ENCODE peak calls at places on chromosomes 2 and 18, in five cellular contexts. F is GM12878, Q is dorsolateral prefrontal cortex, X is tibial artery, A is testis. N is an unnamed sample.

GRCh38 chr18:73848656-73849055 is 299.0 kb downstream of the FBXO15 start:
- DNase-seq in F (no peak), Q (no peak), X (peak), A (no peak), N (peak)

GRCh38 chr2:178403671-178404379 is 47.1 kb downstream of the PRKRA start:
- DNase-seq in F (peak), Q (no peak), X (no peak), A (no peak), N (no peak)

GRCh38 chr2:201320257-201320656 is 36.9 kb downstream of the FLACC1 start:
- DNase-seq in F (no peak), Q (no peak), X (no peak), A (no peak), N (no peak)

GRCh38 chr2:129877289-129877741 is 102.2 kb upstream of the RAB6C start:
- DNase-seq in F (peak), Q (peak), X (peak), A (peak), N (peak)

GRCh38 chr2:234488913-234489451 is 7.9 kb downstream of the ARL4C start:
- DNase-seq in F (peak), Q (no peak), X (no peak), A (no peak), N (no peak)

GRCh38 chr2:45047301-45047700 is 38.0 kb upstream of the SIX2 start:
- DNase-seq in F (no peak), Q (no peak), X (no peak), A (no peak), N (no peak)

GRCh38 chr18:741931-742512 is 29.6 kb upstream of the ENOSF1 start:
- DNase-seq in F (peak), Q (no peak), X (no peak), A (no peak), N (peak)

GRCh38 chr2:186229265-186229664 is 256.8 kb upstream of the ZC3H15 start:
- DNase-seq in F (no peak), Q (no peak), X (no peak), A (no peak), N (no peak)

GRCh38 chr2:65018141-65018582 is 29.0 kb downstream of the SLC1A4 start:
- DNase-seq in F (no peak), Q (no peak), X (peak), A (peak), N (no peak)

GRCh38 chr2:190382851-190383250 is 25.3 kb upstream of the MFSD6 start:
- DNase-seq in F (peak), Q (no peak), X (no peak), A (peak), N (peak)

GRCh38 chr18:33184918-33185317 is 255.6 kb downstream of the CCDC178 start:
- DNase-seq in F (no peak), Q (no peak), X (no peak), A (no peak), N (no peak)

GRCh38 chr18:33184178-33184577 is 256.3 kb downstream of the CCDC178 start:
- DNase-seq in F (no peak), Q (no peak), X (no peak), A (no peak), N (peak)

GRCh38 chr18:33181016-33181415 is 259.5 kb downstream of the CCDC178 start:
- DNase-seq in F (no peak), Q (no peak), X (no peak), A (no peak), N (no peak)

GRCh38 chr18:33183136-33183535 is 257.4 kb downstream of the CCDC178 start:
- DNase-seq in F (no peak), Q (no peak), X (no peak), A (no peak), N (no peak)
- H3K4me3 ChIP-seq in F (no peak), Q (no peak), X (no peak), A (no peak), N (no peak)

DNA sequence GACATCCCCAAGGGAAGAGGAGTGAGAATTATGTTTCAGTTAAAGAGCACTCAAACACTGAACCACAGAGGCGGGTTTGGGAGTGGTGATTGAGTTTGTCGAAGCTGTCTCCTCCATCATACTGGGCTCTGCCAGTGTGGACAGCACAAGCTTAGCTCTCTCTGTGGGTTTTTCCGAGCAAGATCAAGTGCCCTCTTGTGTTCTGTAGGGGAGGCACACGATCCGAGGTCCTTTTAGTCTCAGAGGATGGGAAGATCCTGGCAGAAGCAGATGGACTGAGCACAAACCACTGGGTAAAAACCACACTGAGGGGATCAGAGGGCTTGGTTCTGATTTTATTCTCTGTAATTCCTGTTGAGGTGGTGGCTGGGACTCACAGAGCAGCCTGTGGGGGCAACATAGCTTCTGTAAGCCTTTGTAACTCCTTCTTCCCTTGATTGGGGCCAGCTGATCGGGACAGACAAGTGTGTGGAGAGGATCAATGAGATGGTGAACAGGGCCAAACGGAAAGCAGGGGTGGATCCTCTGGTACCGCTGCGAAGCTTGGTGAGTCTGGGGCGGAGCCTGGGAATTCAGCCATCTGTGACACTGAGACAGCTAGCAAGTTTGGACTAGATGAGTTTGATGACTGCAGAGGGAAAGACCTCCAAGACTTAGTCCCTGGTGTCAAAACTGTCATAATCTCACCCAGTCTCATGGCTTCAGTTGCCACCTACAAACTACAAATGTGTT is 2.0 kb downstream of the NAGK start:
- DNase-seq in F (no peak), Q (no peak), X (no peak), A (no peak), N (no peak)
- TF ChIP-seq CTCF in F (peak), Q (peak), X (no peak), A (no peak), N (peak)

DNA sequence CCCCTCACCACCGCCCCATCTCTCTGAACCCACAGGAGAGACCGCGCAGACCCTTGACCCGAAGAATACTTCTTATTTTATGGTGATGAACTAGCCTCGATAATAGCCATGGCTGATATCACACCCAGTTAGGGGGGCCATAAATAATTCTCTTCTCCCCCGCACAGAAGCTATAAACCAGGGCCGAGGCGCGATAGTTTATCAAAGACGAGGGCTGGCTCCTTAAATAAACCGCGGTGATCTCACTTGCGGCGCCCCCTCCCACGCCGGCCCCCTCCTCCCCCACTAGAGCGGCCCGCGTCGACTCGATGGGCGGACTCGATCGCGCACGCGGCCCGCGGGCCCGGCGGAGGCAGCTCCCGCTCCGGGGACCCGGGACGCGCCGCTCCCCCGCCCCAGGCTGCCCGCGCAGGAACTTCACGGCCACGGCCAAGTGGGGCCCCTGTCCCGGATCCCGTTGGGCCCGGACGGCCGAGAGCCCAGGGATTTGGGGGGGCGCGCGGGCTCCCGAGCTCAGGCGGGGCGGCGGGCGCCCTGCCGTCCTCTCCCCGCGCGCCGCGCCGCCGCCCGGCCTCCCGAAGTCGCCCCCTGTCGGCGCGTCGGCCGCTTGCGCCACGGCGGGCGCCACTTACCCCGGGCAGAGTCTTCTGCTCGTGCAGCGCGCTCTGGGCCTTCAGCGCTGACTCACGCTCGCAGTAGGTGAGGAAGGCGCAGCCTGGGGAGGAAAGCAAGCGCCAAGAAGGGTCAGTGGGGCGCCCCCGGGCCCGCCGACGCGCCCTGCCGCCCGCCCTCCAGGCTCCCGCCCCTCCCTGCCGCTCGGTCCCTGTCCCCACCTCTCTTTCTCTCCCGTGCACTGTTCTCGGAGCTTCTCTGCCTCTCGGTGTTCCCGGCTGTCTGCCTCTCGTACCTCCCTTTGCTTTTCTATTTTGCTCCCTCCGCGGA is 80.4 kb downstream of the CELF4 start:
- DNase-seq in F (no peak), Q (no peak), X (no peak), A (peak), N (no peak)
- H3K4me3 ChIP-seq in F (no peak), Q (peak), X (no peak), A (peak), N (no peak)

DNA sequence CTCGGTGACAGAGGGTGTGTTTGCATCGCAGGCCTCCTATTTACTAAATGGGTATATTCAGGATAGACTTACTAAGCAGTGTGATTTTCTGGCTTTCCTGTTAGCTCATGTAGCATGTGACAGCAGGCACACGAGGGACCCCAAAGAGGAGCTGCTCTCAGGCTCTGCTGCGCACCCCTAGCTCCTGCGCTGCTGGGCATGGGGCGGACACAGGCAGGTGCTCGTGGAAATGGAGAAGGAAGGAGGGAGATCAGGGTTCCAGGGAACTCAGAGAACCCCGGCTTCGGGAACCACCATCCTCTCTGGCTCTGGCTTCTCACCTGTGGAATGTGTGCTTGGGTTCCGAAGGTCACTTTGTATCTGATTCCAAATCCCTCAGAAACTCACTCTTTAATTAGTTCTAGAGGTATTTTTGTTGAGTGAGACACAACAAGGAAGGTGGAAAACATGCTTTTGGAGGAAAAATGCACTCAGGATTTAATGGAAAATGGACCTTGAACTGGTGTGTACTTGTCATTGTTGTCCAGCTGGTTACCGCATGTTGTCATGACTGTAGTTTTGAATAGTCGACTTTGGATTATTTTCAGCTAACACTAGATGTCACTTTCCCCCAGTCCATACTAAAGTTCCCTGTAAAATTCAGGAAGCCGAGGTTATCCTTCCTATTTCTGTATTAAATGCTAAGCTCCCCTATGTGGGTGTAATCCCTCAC is 3.5 kb downstream of the SNTG2 start:
- DNase-seq in F (no peak), Q (no peak), X (no peak), A (no peak), N (no peak)
- TF ChIP-seq CTCF in F (no peak), Q (peak), X (no peak), A (no peak), N (peak)

GRCh38 chr2:32882911-32883810 is 63.6 kb upstream of the LTBP1 start:
- DNase-seq in F (no peak), Q (no peak), X (no peak), A (no peak), N (peak)
- H3K4me3 ChIP-seq in F (no peak), Q (no peak), X (no peak), A (no peak), N (no peak)

GRCh38 chr2:3198119-3198518 is 179.5 kb downstream of the EIPR1 start:
- DNase-seq in F (no peak), Q (no peak), X (no peak), A (no peak), N (no peak)
- TF ChIP-seq CTCF in F (peak), Q (peak), X (no peak), A (no peak), N (peak)

GRCh38 chr2:223957092-223957851 is at the start of gene MRPL44:
- DNase-seq in F (peak), Q (peak), X (peak), A (peak), N (peak)

GRCh38 chr2:223954401-223954800 is 2.9 kb upstream of the MRPL44 start:
- DNase-seq in F (no peak), Q (no peak), X (no peak), A (no peak), N (peak)

GRCh38 chr2:223956267-223956666 is 996 bp upstream of the MRPL44 start:
- DNase-seq in F (no peak), Q (no peak), X (no peak), A (no peak), N (no peak)

DNA sequence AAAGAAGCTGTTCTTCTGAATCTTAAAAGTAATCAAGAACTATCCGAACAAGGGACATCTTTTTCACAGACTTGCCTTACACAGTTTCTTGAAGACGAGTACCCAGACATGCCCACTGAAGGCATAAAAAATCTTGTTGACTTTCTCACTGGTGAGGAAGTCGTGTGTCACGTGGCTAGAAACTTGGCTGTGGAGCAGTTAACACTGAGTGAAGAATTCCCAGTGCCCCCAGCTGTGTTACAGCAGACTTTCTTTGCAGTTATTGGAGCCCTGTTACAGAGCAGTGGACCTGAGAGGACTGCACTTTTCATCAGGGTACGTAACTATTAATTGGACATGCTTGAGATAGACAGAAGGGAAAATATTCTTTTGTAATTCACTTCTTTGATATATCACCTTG is 2.4 kb downstream of the MRPL44 start:
- DNase-seq in F (no peak), Q (no peak), X (peak), A (peak), N (no peak)
- H3K4me3 ChIP-seq in F (peak), Q (peak), X (no peak), A (no peak), N (no peak)

GRCh38 chr2:134564549-134564948 is 154.3 kb downstream of the TMEM163 start:
- DNase-seq in F (no peak), Q (no peak), X (no peak), A (no peak), N (no peak)

GRCh38 chr2:134572996-134573395 is 145.8 kb downstream of the TMEM163 start:
- DNase-seq in F (no peak), Q (no peak), X (no peak), A (no peak), N (no peak)

GRCh38 chr2:134567666-134568065 is 151.1 kb downstream of the TMEM163 start:
- DNase-seq in F (no peak), Q (no peak), X (no peak), A (no peak), N (no peak)

GRCh38 chr2:134570676-134571075 is 148.1 kb downstream of the TMEM163 start:
- DNase-seq in F (no peak), Q (no peak), X (no peak), A (no peak), N (no peak)

DNA sequence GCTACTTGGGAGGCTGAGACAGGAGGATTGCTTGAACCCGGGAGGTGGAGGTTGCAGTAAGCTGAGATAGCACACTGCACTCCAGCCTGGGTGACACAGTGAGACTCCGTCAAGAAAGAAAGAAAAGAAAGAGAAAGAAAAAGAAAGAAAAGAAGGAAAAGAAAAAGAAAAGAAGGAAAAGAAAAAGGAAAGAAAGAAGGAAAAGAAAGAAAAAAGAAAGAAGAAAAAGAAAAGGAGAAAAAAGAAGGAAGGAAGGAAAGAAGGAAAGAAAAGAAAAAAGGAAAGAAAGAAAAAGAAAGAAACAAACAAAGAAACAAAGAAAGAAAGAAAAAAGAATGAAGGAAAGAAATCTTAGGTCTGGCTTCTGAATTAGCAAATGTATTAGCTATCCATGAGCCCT is 150.4 kb downstream of the TMEM163 start:
- DNase-seq in F (no peak), Q (no peak), X (no peak), A (no peak), N (no peak)
- TF ChIP-seq CTCF in F (no peak), Q (no peak), X (no peak), A (no peak), N (no peak)

GRCh38 chr2:227472265-227473018 is 486 bp downstream of the AGFG1 start:
- DNase-seq in F (no peak), Q (no peak), X (peak), A (peak), N (no peak)

GRCh38 chr2:227477291-227477690 is 5.3 kb downstream of the AGFG1 start:
- DNase-seq in F (no peak), Q (no peak), X (no peak), A (no peak), N (no peak)

GRCh38 chr2:227473019-227473461 is 1.1 kb downstream of the AGFG1 start:
- DNase-seq in F (no peak), Q (no peak), X (no peak), A (no peak), N (no peak)

GRCh38 chr2:227471924-227472264 is at the start of gene AGFG1:
- DNase-seq in F (no peak), Q (peak), X (peak), A (peak), N (peak)

GRCh38 chr2:227474406-227474805 is 2.5 kb downstream of the AGFG1 start:
- DNase-seq in F (no peak), Q (no peak), X (no peak), A (no peak), N (no peak)
- H3K4me3 ChIP-seq in F (peak), Q (peak), X (peak), A (no peak), N (no peak)

DNA sequence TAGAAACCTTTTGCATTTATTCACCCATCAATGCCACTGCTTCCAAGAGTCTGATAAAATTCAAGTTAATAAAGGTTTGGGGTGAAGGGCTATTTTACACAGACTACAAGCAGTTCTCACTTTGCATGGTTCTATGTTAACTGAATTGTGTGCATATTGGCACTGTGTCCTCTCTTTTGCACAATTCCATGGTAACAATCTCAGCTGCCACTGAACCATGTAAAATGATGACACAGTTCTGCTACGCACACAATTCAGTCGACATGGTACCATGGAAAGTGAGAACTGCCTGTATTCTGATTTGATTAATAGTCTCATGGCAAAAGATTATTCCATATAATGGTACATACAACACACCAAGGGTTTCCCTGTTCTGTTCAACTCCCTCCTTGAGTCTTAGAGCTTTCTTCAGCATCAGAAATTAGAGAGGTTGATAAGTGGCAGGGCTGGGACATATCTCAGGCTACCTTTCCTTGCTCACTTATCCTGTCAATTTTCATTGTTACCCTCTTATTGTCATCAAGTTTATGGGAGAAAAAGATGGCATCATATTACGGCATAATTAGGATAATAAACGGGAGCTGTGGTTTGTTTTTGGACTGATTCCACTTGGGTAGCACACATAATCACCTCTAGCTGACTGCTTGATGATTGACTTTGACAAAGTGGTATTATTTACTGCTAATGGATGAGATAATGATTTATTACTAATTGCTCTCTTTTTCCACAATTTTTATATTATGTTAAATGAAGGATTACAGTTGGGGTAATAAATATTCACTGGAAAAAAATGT is 139.3 kb upstream of the CREB1 start:
- DNase-seq in F (no peak), Q (no peak), X (no peak), A (no peak), N (no peak)
- TF ChIP-seq CTCF in F (no peak), Q (no peak), X (no peak), A (no peak), N (no peak)

N was measured in astrocyte of the cerebellum.